ENCODE peak calls at places on chromosomes 16 and 17, in ten cellular contexts. Z, D, R, X, U, O, A, Q, M and H are unnamed samples.
A peak's percentile ranks its signal among the peaks of the same experiment; 100 is the strongest.

GRCh38 chr17:8153550-8153956 is 1.3 kb upstream of the PER1 start:
- DNase-seq in U (no peak), M (peak; percentile 77), X (peak; percentile 96), Q (peak; percentile 57), Z (no peak), R (no peak), O (no peak), D (peak; percentile 77), A (no peak), H (peak; percentile 82)

GRCh38 chr17:61594294-61594825 is 3.3 kb upstream of the NACA2 start:
- DNase-seq in Z (no peak), R (no peak), O (no peak), X (no peak), Q (no peak), A (no peak), M (no peak), U (no peak), D (no peak), H (no peak)

GRCh38 chr17:16936536-16937310 is 35.2 kb downstream of the TNFRSF13B start:
- DNase-seq in A (no peak), U (no peak), Z (no peak), O (no peak), R (no peak), D (no peak), Q (no peak), X (peak; percentile 53), M (no peak), H (no peak)

GRCh38 chr16:11542069-11542775 is 44.5 kb downstream of the LITAF start:
- DNase-seq in R (no peak), M (no peak), Z (no peak), D (no peak), X (no peak), A (no peak), O (no peak), Q (no peak), U (no peak), H (no peak)

GRCh38 chr17:43832168-43832975 is 574 bp downstream of the MPP3 start:
- DNase-seq in X (peak; percentile 92), Z (peak; percentile 75), O (no peak), R (no peak), U (no peak), M (no peak), D (peak; percentile 30), Q (no peak), A (no peak), H (peak; percentile 76)

GRCh38 chr17:74213897-74214386 is 571 bp downstream of the TTYH2 start:
- DNase-seq in Z (no peak), Q (no peak), M (peak; percentile 30), R (no peak), U (no peak), D (peak; percentile 36), A (no peak), X (no peak), O (no peak), H (no peak)

GRCh38 chr16:1152123-1152638 is 725 bp upstream of the CACNA1H start:
- DNase-seq in O (peak; percentile 36), M (no peak), D (peak; percentile 25), X (no peak), A (no peak), Q (peak; percentile 64), Z (no peak), R (peak; percentile 43), U (no peak), H (no peak)

GRCh38 chr17:34275881-34276280 is 5.9 kb downstream of the CCL7 start:
- DNase-seq in D (no peak), O (no peak), Z (no peak), A (no peak), R (no peak), X (no peak), Q (no peak), U (no peak), M (no peak), H (no peak)

GRCh38 chr16:64933890-64934289 is 188.0 kb downstream of the CDH11 start:
- DNase-seq in A (no peak), Z (no peak), M (no peak), R (no peak), D (no peak), U (no peak), Q (no peak), X (no peak), O (no peak), H (no peak)